ENCODE peak calls at places on chromosomes 12 and 14, in four cellular contexts. A is HepG2, V is WTC11, J is K562. Y is an unnamed sample.

GRCh38 chr12:75447695-75448393 is 32.7 kb upstream of the GLIPR1 start:
- DNase-seq in A (no peak), V (no peak), J (no peak), Y (no peak)

GRCh38 chr14:54676822-54677708 is 110.1 kb downstream of the SAMD4A start:
- DNase-seq in A (no peak), V (peak; percentile 28), J (no peak), Y (no peak)

GRCh38 chr12:54378791-54379400 is 5.6 kb downstream of the ZNF385A start:
- DNase-seq in A (peak; percentile 29), V (peak; percentile 80), J (peak; percentile 86), Y (peak; percentile 79)

GRCh38 chr12:66984962-66985361 is 284.2 kb upstream of the CAND1 start:
- DNase-seq in A (no peak), V (no peak), J (no peak), Y (peak; percentile 10)

GRCh38 chr12:46946137-46946536 is 120.3 kb upstream of the SLC38A4 start:
- DNase-seq in A (no peak), V (no peak), J (no peak), Y (no peak)

GRCh38 chr12:38610808-38611350 is 294.3 kb downstream of the ALG10B start:
- DNase-seq in A (no peak), V (no peak), J (no peak), Y (no peak)

GRCh38 chr12:106900554-106900953 is 55.2 kb upstream of the TMEM263 start:
- DNase-seq in A (no peak), V (no peak), J (no peak), Y (no peak)

GRCh38 chr14:75274899-75275569 is 3.6 kb upstream of the FOS start:
- DNase-seq in A (no peak), V (no peak), J (no peak), Y (no peak)

GRCh38 chr12:12384601-12385321 is 27.9 kb downstream of the BORCS5 start:
- DNase-seq in A (peak; percentile 88), V (peak; percentile 38), J (peak; percentile 20), Y (no peak)

GRCh38 chr12:92690601-92691000 is 12.2 kb upstream of the PLEKHG7 start:
- DNase-seq in A (no peak), V (no peak), J (no peak), Y (no peak)

DNA sequence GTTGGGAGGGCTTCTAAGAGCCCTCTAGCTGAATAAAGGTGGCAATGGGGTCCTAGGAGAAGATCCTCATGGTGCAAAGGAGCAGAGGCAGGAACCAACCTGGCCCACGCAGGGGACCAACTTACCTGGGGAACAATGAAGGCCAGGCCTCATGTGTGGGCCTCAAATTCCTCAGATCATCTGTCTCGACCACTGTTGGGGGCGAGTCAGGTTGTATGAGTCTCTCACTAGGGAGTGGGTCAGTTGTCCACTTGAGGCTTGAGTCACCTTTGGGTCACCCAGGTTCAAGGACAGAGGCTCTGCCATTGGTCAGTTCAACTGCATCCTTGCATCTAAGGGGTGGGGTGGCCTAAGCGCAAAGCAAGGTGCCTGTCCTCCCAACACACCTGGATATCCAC is 43.7 kb upstream of the BDKRB2 start:
- DNase-seq in A (no peak), V (no peak), J (no peak), Y (no peak)
- TF ChIP-seq SP1 in A (no peak), V (no peak), J (no peak), Y (no peak)

GRCh38 chr12:16016748-16017147 is 105.6 kb downstream of the DERA start:
- DNase-seq in A (no peak), V (no peak), J (no peak), Y (no peak)
- TF ChIP-seq ELF4 in A (no peak), V (no peak), J (no peak), Y (no peak)

DNA sequence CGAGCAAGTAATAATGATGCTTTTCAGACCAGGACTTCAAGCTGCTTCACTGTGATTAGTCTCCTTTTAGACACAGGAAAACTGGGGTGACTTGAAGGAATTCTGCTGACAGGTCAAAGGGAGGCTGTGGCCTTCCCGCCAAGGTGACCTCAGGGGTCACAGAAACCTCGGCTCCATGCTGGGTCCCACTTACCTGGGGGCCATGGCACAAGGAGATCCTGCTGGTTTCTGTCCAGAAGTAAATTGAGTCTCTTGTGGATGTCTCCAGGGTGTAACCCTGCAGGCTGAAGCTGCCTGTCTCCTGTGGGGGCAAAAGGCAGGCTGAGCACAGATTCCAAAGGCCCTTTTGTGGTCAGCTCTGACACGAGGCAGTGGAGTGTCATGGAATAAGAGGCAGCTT is 138.7 kb upstream of the MED13L start:
- DNase-seq in A (no peak), V (no peak), J (no peak), Y (no peak)
- TF ChIP-seq SP1 in A (no peak), V (no peak), J (no peak), Y (no peak)

GRCh38 chr14:21096889-21097615 is 1.4 kb downstream of the ZNF219 start:
- DNase-seq in A (no peak), V (no peak), J (no peak), Y (no peak)

GRCh38 chr14:21098892-21099595 is 589 bp upstream of the ZNF219 start:
- DNase-seq in A (no peak), V (no peak), J (no peak), Y (no peak)

GRCh38 chr14:21099596-21099985 is 1.1 kb upstream of the ZNF219 start:
- DNase-seq in A (no peak), V (no peak), J (no peak), Y (no peak)

GRCh38 chr14:21097616-21098133 is 780 bp downstream of the ZNF219 start:
- DNase-seq in A (no peak), V (peak; percentile 62), J (no peak), Y (no peak)

DNA sequence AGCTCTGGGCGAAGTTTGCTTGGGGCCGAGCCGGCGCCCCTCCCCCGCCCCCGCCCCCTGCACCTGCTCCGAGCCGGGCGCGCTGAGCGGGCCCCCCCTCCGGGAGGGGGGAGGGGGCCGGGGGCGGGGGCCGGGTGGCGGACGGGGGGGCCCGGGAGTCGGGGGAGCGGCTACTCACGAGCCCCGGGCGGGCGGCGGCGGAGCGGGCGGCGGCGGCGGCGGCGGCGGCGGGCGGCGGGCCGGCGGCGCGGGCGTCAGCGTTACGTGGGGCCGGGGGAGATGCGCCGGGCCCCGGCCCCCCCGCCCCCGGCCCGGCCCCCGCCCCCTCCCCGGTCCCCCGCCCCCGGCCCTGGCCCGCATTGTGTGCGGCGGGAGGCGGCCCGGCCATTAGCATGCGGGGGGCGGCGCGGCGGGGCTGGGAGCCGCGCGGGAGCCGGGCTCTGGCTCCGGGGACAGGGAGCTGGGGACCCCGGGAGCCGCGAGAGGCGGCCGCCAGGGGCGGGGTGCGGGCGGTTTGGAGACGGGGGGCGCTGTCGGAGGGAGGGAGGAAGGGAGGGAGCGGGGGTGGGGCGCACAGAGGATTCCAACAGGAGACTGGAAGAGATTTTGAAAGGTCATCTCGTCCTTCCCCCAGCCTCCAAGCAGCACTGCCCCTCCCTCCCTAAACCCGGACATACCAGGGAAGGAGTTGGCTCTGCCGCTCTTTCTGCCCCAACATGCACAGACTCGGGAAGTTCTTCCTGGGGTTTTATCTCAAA is at the start of gene ZNF219:
- DNase-seq in A (peak; percentile 74), V (peak; percentile 82), J (peak; percentile 78), Y (no peak)
- TF ChIP-seq ELF4 in A (no peak), V (no peak), J (no peak), Y (no peak)

DNA sequence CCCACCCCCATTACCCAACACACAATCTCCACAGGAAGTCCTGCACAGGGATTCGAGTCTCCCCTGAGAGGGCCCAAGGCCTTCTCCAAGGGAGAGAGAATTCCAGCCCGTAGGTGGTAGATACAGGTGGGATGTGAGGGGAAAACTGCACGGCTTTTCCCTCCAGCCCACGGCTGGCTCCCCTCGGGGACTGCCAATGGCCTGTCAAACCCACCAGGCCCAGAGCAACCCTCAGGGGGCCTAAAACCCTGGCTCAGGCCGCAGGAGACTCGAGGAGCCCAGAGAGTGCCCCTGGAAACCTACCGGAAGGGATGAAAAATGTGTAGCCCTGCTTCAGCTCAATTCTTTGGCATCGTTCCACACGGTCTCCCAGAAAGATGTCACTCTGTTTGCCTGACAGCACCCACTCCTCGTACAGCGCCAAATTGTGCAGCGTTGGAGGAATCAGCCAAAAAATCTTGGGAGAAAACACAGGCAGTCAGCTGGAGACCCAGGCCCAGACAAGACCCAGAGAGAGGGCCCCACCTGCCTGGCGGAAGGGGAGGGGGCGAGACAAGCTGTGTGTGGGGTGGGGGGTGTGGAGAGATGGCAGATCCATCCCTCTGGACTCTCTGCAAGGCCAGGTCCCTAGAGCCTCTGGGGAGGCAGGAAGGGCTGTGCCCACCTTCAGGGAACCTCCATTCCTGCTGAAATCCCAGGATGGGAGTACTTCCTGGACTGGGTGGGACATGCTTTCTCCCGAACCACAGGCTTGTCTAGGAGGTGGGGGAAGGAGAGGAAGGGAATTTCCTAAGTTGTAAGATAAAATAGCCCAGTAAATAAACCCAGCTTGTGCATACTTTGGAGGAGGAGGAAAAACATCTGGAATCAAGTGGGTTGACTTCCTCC is 48.1 kb downstream of the KDM2B start:
- DNase-seq in A (no peak), V (no peak), J (no peak), Y (no peak)
- TF ChIP-seq SP1 in A (no peak), V (no peak), J (no peak), Y (no peak)

DNA sequence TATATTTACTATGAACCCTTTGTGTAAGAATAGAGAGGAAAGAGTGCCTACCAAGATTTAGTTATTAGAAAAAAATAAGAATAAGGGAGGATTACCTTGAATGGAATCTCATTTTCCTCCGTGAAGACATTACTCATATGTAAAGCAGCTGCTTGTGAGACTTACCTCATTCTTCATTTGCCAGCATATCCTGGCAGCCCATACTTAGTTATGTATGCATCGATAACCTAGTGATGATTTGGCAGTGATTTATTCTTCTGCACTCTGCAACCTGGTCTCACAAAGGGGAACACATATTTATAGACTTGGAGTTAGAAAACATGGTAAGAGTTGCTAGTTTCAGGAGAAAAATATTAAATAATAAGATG is 56.8 kb downstream of the LRFN5 start:
- DNase-seq in A (no peak), V (no peak), J (no peak), Y (no peak)
- TF ChIP-seq ELF4 in A (no peak), V (no peak), J (no peak), Y (no peak)

GRCh38 chr14:85438001-85438400 is 91.9 kb upstream of the FLRT2 start:
- DNase-seq in A (no peak), V (no peak), J (no peak), Y (no peak)
- TF ChIP-seq SP1 in A (no peak), V (no peak), J (no peak), Y (no peak)

DNA sequence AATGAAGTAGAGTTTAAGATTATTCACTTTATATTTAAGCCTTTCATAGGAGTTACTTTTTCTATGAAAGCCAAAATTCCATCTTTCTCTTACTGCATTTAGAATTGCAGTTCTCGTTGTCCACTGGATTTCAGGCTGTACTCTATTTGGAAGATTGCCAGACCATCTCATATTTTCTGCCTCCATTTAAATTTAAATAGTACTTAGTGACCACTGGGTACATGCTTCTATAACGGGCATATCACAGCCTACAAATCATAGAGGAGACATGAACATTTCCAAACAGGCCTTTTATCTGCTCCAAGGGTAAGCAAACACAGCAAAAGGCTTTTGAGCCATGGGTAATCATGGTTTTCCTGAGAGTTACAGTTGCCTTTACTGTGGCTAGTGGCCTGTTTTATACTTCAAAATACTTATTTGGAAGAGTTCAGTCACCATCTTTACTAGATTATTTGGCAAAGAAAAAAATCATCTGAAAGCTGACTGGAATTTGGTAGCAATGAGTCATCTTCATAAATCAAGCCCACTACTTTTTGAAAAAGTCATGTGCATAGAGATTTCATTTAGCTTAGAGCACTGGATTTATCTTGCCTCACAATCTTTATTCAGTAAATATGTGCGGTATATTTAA is 15.7 kb downstream of the ANO6 start:
- DNase-seq in A (peak; percentile 65), V (no peak), J (no peak), Y (no peak)
- TF ChIP-seq ELF4 in A (no peak), V (no peak), J (no peak), Y (no peak)

GRCh38 chr14:90523544-90523943 is 126.7 kb downstream of the CALM1 start:
- DNase-seq in A (no peak), V (no peak), J (no peak), Y (no peak)
- TF ChIP-seq SP1 in A (no peak), V (no peak), J (no peak), Y (no peak)